ENCODE peak calls at places on chromosomes 16 and 17, in nine cellular contexts. P is CD4-positive, CD25-positive, alpha-beta regulatory T cell; O is small intestine; S is HCT116; L is right cardiac atrium; F is neural progenitor cell; I is RWPE2; D is effector memory CD4-positive, alpha-beta T cell; A is tibial artery. G is an unnamed sample.

GRCh38 chr16:66211651-66212050 is 154.8 kb upstream of the CDH5 start:
- DNase-seq in L (no peak), I (no peak), D (no peak), A (no peak), F (no peak), O (no peak), S (no peak), P (no peak), G (no peak)

GRCh38 chr17:78836420-78837021 is 4.1 kb downstream of the USP36 start:
- DNase-seq in I (no peak), P (no peak), A (no peak), D (no peak), L (no peak), O (no peak), F (no peak), S (no peak), G (no peak)

GRCh38 chr17:28488154-28488883 is 14.9 kb downstream of the SLC13A2 start:
- DNase-seq in P (no peak), F (no peak), I (no peak), D (no peak), A (no peak), O (no peak), L (no peak), S (no peak), G (no peak)

GRCh38 chr17:2933606-2934005 is 129.8 kb downstream of the OR1D5 start:
- DNase-seq in A (no peak), O (no peak), I (no peak), P (no peak), L (no peak), S (no peak), F (no peak), D (no peak), G (no peak)

GRCh38 chr16:15658556-15658955 is 8.5 kb downstream of the NDE1 start:
- DNase-seq in P (no peak), D (no peak), F (no peak), A (peak; percentile 17), I (no peak), L (no peak), O (no peak), S (no peak), G (no peak)

GRCh38 chr17:70307430-70307829 is 138.1 kb downstream of the KCNJ2 start:
- DNase-seq in P (no peak), D (no peak), L (peak; percentile 27), F (no peak), O (no peak), I (no peak), A (no peak), S (no peak), G (no peak)

GRCh38 chr16:4309833-4310266 is 6.0 kb upstream of the GLIS2 start:
- DNase-seq in A (peak; percentile 87), D (peak; percentile 31), I (peak; percentile 67), F (peak; percentile 87), L (peak; percentile 83), P (peak; percentile 61), O (peak; percentile 60), S (peak; percentile 61), G (no peak)

GRCh38 chr16:73058221-73058615 is 10.3 kb upstream of the ZFHX3 start:
- DNase-seq in D (no peak), P (no peak), F (no peak), I (no peak), L (peak; percentile 85), O (peak; percentile 57), S (no peak), A (no peak), G (no peak)

GRCh38 chr17:27989046-27989445 is 53.4 kb upstream of the NLK start:
- DNase-seq in F (no peak), I (peak; percentile 67), D (no peak), L (no peak), S (no peak), P (no peak), O (no peak), A (no peak), G (no peak)

GRCh38 chr17:57963149-57963511 is 7.9 kb upstream of the CUEDC1 start:
- DNase-seq in L (no peak), I (no peak), A (no peak), S (no peak), F (no peak), D (no peak), P (no peak), O (no peak), G (no peak)

GRCh38 chr17:57989011-57989345 is 924 bp upstream of the VEZF1 start:
- DNase-seq in A (peak; percentile 76), S (peak; percentile 64), I (no peak), D (no peak), P (no peak), F (peak; percentile 34), O (peak; percentile 66), L (peak; percentile 56), G (peak; percentile 34)

GRCh38 chr16:66568355-66568754 is 2.1 kb downstream of the CMTM1 start:
- DNase-seq in A (no peak), D (no peak), I (no peak), F (no peak), O (no peak), P (no peak), L (no peak), S (no peak), G (no peak)

GRCh38 chr17:63446981-63447687 is 1.0 kb upstream of the CYB561 start:
- DNase-seq in L (no peak), F (peak; percentile 30), S (no peak), O (peak; percentile 59), A (no peak), P (no peak), D (peak; percentile 48), I (no peak), G (peak; percentile 48)

GRCh38 chr16:51119576-51120288 is 31.3 kb downstream of the SALL1 start:
- DNase-seq in S (no peak), I (peak; percentile 1), O (peak; percentile 15), F (no peak), P (no peak), A (no peak), D (no peak), L (no peak), G (no peak)

GRCh38 chr17:75105269-75106080 is 4.3 kb upstream of the ARMC7 start:
- DNase-seq in O (peak; percentile 79), P (peak; percentile 34), A (no peak), I (no peak), F (peak; percentile 72), S (no peak), L (peak; percentile 78), D (no peak), G (peak; percentile 71)

GRCh38 chr17:37826497-37827115 is 81.7 kb upstream of the HNF1B start:
- DNase-seq in I (no peak), L (peak; percentile 75), D (no peak), P (no peak), F (no peak), S (no peak), O (no peak), A (peak; percentile 74), G (no peak)

GRCh38 chr17:77804796-77805426 is 153.6 kb upstream of the TNRC6C start:
- DNase-seq in O (no peak), P (no peak), A (no peak), S (no peak), D (no peak), I (no peak), L (no peak), F (no peak), G (no peak)

GRCh38 chr17:53462393-53462811 is 360.3 kb upstream of the KIF2B start:
- DNase-seq in D (no peak), F (no peak), L (no peak), I (no peak), O (no peak), A (no peak), P (no peak), S (no peak), G (no peak)

GRCh38 chr17:76726766-76727718 is at the start of gene METTL23:
- DNase-seq in L (peak; percentile 95), O (peak; percentile 75), S (no peak), D (peak; percentile 93), P (peak; percentile 86), A (peak; percentile 91), F (peak; percentile 81), I (peak; percentile 86), G (no peak)
- H3K4me1 ChIP-seq in L (peaks cover 2% of the 10 kb centered on the region), O (no peaks in the 10 kb centered on the region), S (peaks cover 21% of the 10 kb centered on the region), D (peaks cover 34% of the 10 kb centered on the region), P (peaks cover 60% of the 10 kb centered on the region), A (peaks cover 30% of the 10 kb centered on the region), F (peaks cover 6% of the 10 kb centered on the region), I (peaks cover 6% of the 10 kb centered on the region), G (peaks cover 8% of the 10 kb centered on the region)

DNA sequence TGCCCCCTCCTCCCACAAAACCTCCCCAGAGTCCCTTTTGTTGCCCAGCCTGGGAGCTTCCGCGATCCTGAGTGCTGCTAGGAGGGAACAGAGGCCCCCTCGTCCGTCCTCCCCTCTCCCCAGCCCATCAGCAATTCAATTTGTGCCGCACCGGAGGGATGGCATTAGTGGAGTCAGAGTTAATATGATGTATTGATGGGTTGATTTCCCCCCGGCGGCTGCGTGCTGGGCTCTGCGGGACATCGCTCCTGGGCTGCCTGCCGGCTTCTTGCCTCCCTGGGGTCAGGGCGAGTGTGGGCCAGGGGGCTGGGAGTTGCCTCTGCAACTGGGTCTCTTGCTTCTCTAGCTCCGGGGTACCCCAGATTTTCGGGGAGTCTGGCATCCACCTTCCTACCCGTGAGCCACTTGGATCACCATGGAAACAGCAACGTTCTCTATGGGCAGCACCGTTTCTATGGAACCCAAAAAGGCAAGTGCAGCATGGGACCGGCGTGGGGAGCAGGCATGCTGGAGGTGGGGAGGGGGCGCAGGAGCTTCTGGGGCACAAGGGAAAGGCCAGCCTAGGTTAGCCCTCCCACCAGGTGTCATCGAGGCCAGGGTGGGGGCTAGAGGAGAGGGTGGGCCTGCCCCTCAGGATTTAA is 42.9 kb downstream of the BAHCC1 start:
- DNase-seq in L (no peak), A (no peak), I (no peak), O (no peak), F (no peak), S (no peak), D (no peak), P (no peak), G (no peak)
- H3K4me3 ChIP-seq in L (no peak overlapping the region), A (no peak overlapping the region), I (no peak overlapping the region), O (no peak overlapping the region), F (no peak overlapping the region), S (no peak overlapping the region), D (no peak overlapping the region), P (no peak overlapping the region), G (no peak overlapping the region)

DNA sequence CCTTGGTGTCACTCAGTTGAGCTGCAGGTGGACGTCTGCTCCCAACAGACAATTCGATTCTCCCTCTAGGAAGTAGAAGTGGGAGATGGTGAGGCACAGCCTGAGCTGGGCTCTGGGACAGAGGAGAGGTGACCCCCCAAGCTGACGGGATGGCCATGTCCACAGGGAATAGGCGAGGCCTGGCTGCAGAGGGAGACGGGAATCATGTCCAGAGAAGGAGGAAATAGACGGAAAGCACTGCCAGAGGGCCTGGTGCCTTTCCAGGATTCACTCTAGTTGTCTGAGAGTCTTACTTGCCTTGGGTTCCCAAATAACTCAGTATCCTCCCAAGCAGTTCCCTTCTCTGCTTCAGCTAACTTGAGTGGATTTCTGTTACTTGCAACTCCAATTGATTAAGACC is 4.3 kb upstream of the CRISPLD2 start:
- DNase-seq in A (no peak), D (no peak), L (no peak), P (no peak), I (no peak), S (no peak), O (no peak), F (no peak), G (no peak)
- H3K27me3 ChIP-seq in A (no peaks in the 10 kb centered on the region), D (no peaks in the 10 kb centered on the region), L (no peaks in the 10 kb centered on the region), P (no peaks in the 10 kb centered on the region), I (peaks cover under 1% of the 10 kb centered on the region), S (peaks cover 5% of the 10 kb centered on the region), O (no peaks in the 10 kb centered on the region), F (peaks cover 37% of the 10 kb centered on the region), G (peaks cover 51% of the 10 kb centered on the region)

GRCh38 chr16:1045363-1046270 is 26.9 kb upstream of the SSTR5 start:
- DNase-seq in P (no peak), O (no peak), A (no peak), F (no peak), S (no peak), D (no peak), I (no peak), L (no peak), G (no peak)
- H3K4me1 ChIP-seq in P (no peaks in the 10 kb centered on the region), O (no peaks in the 10 kb centered on the region), A (peaks cover 5% of the 10 kb centered on the region), F (peaks cover 10% of the 10 kb centered on the region), S (peaks cover 51% of the 10 kb centered on the region), D (peaks cover 2% of the 10 kb centered on the region), I (no peaks in the 10 kb centered on the region), L (no peaks in the 10 kb centered on the region), G (peaks cover 6% of the 10 kb centered on the region)